ENCODE peak calls at places on chromosomes 16 and 17, in seven cellular contexts. One of them, this sample, is unnamed.

GRCh38 chr17:18257747-18258355 is 687 bp downstream of the FLII start:
- DNase-seq in HepG2: peak
- DNase-seq in K562: peak
- DNase-seq in H1: no peak
- DNase-seq in HCT116: no peak
- DNase-seq in GM12878: no peak
- DNase-seq in A549: peak
- DNase-seq in this sample: peak

GRCh38 chr17:10126554-10127493 is 71.6 kb downstream of the GAS7 start:
- DNase-seq in A549: no peak
- DNase-seq in H1: no peak
- DNase-seq in HCT116: no peak
- DNase-seq in HepG2: no peak
- DNase-seq in GM12878: no peak
- DNase-seq in K562: no peak
- DNase-seq in this sample: peak

GRCh38 chr16:84661418-84662060 is 13.2 kb downstream of the KLHL36 start:
- DNase-seq in K562: no peak
- DNase-seq in GM12878: no peak
- DNase-seq in HCT116: no peak
- DNase-seq in A549: no peak
- DNase-seq in H1: no peak
- DNase-seq in HepG2: no peak
- DNase-seq in this sample: no peak

GRCh38 chr17:80261895-80262279 is 1.2 kb downstream of the RNF213 start:
- DNase-seq in HCT116: no peak
- DNase-seq in K562: no peak
- DNase-seq in A549: no peak
- DNase-seq in GM12878: no peak
- DNase-seq in H1: no peak
- DNase-seq in HepG2: no peak
- DNase-seq in this sample: no peak

GRCh38 chr17:40552806-40553693 is 12.2 kb downstream of the CCR7 start:
- DNase-seq in HepG2: no peak
- DNase-seq in A549: no peak
- DNase-seq in H1: no peak
- DNase-seq in GM12878: no peak
- DNase-seq in K562: no peak
- DNase-seq in HCT116: no peak
- DNase-seq in this sample: no peak

GRCh38 chr16:49664221-49665215 is 191.4 kb downstream of the ZNF423 start:
- DNase-seq in A549: no peak
- DNase-seq in K562: no peak
- DNase-seq in HepG2: no peak
- DNase-seq in HCT116: no peak
- DNase-seq in GM12878: no peak
- DNase-seq in H1: no peak
- DNase-seq in this sample: no peak

GRCh38 chr16:23557779-23558330 is 328 bp downstream of the UBFD1 start:
- DNase-seq in A549: no peak
- DNase-seq in K562: no peak
- DNase-seq in H1: no peak
- DNase-seq in GM12878: no peak
- DNase-seq in HCT116: no peak
- DNase-seq in HepG2: peak
- DNase-seq in this sample: peak

GRCh38 chr17:43169561-43170139 is 1.4 kb upstream of the NBR1 start:
- DNase-seq in HCT116: no peak
- DNase-seq in HepG2: peak
- DNase-seq in K562: peak
- DNase-seq in A549: peak
- DNase-seq in H1: no peak
- DNase-seq in GM12878: no peak
- DNase-seq in this sample: peak

GRCh38 chr16:49489686-49490320 is 116.2 kb downstream of the C16orf78 start:
- DNase-seq in H1: no peak
- DNase-seq in K562: no peak
- DNase-seq in A549: no peak
- DNase-seq in HCT116: no peak
- DNase-seq in HepG2: no peak
- DNase-seq in GM12878: no peak
- DNase-seq in this sample: no peak

GRCh38 chr16:29784157-29784556 is 6.1 kb downstream of the ZG16 start:
- DNase-seq in A549: no peak
- DNase-seq in GM12878: no peak
- DNase-seq in HepG2: no peak
- DNase-seq in K562: no peak
- DNase-seq in HCT116: no peak
- DNase-seq in H1: no peak
- DNase-seq in this sample: no peak

GRCh38 chr16:52799149-52799548 is 252.2 kb upstream of the TOX3 start:
- DNase-seq in GM12878: no peak
- DNase-seq in HepG2: no peak
- DNase-seq in K562: no peak
- DNase-seq in H1: no peak
- DNase-seq in A549: no peak
- DNase-seq in HCT116: no peak
- DNase-seq in this sample: no peak

GRCh38 chr17:31733326-31733725 is 125.7 kb downstream of the COPRS start:
- DNase-seq in A549: no peak
- DNase-seq in K562: no peak
- DNase-seq in HCT116: no peak
- DNase-seq in H1: no peak
- DNase-seq in GM12878: no peak
- DNase-seq in HepG2: no peak
- DNase-seq in this sample: no peak

GRCh38 chr17:72797142-72797541 is 295.3 kb downstream of the SLC39A11 start:
- DNase-seq in GM12878: no peak
- DNase-seq in HCT116: no peak
- DNase-seq in HepG2: no peak
- DNase-seq in A549: no peak
- DNase-seq in K562: no peak
- DNase-seq in H1: no peak
- DNase-seq in this sample: no peak

GRCh38 chr17:8679136-8679535 is 48.6 kb upstream of the MYH10 start:
- DNase-seq in K562: no peak
- DNase-seq in HCT116: no peak
- DNase-seq in HepG2: no peak
- DNase-seq in H1: no peak
- DNase-seq in GM12878: no peak
- DNase-seq in A549: no peak
- DNase-seq in this sample: no peak

GRCh38 chr16:12188674-12189249 is 212.2 kb downstream of the SNX29 start:
- DNase-seq in A549: no peak
- DNase-seq in GM12878: no peak
- DNase-seq in K562: no peak
- DNase-seq in HepG2: no peak
- DNase-seq in H1: no peak
- DNase-seq in HCT116: no peak
- DNase-seq in this sample: no peak

GRCh38 chr17:61731330-61731729 is 132.0 kb downstream of the BRIP1 start:
- DNase-seq in H1: no peak
- DNase-seq in GM12878: no peak
- DNase-seq in A549: no peak
- DNase-seq in HCT116: no peak
- DNase-seq in K562: no peak
- DNase-seq in HepG2: no peak
- DNase-seq in this sample: peak

GRCh38 chr17:5325851-5326250 is 43.8 kb downstream of the RABEP1 start:
- DNase-seq in GM12878: no peak
- DNase-seq in HepG2: no peak
- DNase-seq in HCT116: no peak
- DNase-seq in K562: no peak
- DNase-seq in H1: no peak
- DNase-seq in A549: no peak
- DNase-seq in this sample: no peak

GRCh38 chr17:69819316-69820087 is 255.5 kb upstream of the KCNJ16 start:
- DNase-seq in GM12878: no peak
- DNase-seq in H1: no peak
- DNase-seq in A549: no peak
- DNase-seq in K562: no peak
- DNase-seq in HepG2: no peak
- DNase-seq in HCT116: no peak
- DNase-seq in this sample: peak

GRCh38 chr16:1258906-1259759 is 3.3 kb downstream of the TPSD1 start:
- DNase-seq in K562: peak
- DNase-seq in H1: no peak
- DNase-seq in HCT116: no peak
- DNase-seq in GM12878: no peak
- DNase-seq in HepG2: no peak
- DNase-seq in A549: no peak
- DNase-seq in this sample: no peak

GRCh38 chr17:36545465-36546417 is 1.0 kb downstream of the GGNBP2 start:
- DNase-seq in K562: peak
- DNase-seq in HCT116: peak
- DNase-seq in GM12878: peak
- DNase-seq in A549: peak
- DNase-seq in HepG2: peak
- DNase-seq in H1: peak
- DNase-seq in this sample: peak

GRCh38 chr17:36544049-36544319 is 735 bp upstream of the GGNBP2 start:
- DNase-seq in K562: no peak
- DNase-seq in HepG2: peak
- DNase-seq in GM12878: peak
- DNase-seq in A549: peak
- DNase-seq in H1: no peak
- DNase-seq in HCT116: no peak
- DNase-seq in this sample: peak

GRCh38 chr17:36542755-36543154 is 2.0 kb upstream of the GGNBP2 start:
- DNase-seq in K562: no peak
- DNase-seq in H1: no peak
- DNase-seq in HCT116: no peak
- DNase-seq in HepG2: no peak
- DNase-seq in GM12878: no peak
- DNase-seq in A549: no peak
- DNase-seq in this sample: no peak

GRCh38 chr17:36545093-36545464 is 360 bp downstream of the GGNBP2 start:
- DNase-seq in A549: peak
- DNase-seq in HCT116: no peak
- DNase-seq in H1: no peak
- DNase-seq in K562: no peak
- DNase-seq in HepG2: no peak
- DNase-seq in GM12878: no peak
- DNase-seq in this sample: no peak

GRCh38 chr17:36544320-36545092 is at the start of gene GGNBP2:
- DNase-seq in HCT116: peak
- DNase-seq in H1: peak
- DNase-seq in HepG2: peak
- DNase-seq in GM12878: peak
- DNase-seq in A549: peak
- DNase-seq in K562: peak
- DNase-seq in this sample: peak
- TF ChIP-seq CEBPB in HCT116: no peak
- TF ChIP-seq CEBPB in H1: no peak
- TF ChIP-seq CEBPB in HepG2: no peak
- TF ChIP-seq CEBPB in GM12878: no peak
- TF ChIP-seq CEBPB in A549: no peak
- TF ChIP-seq CEBPB in K562: no peak
- TF ChIP-seq CEBPB in this sample: no peak

GRCh38 chr17:49604314-49604869 is 28.7 kb downstream of the NXPH3 start:
- DNase-seq in HepG2: no peak
- DNase-seq in GM12878: no peak
- DNase-seq in H1: no peak
- DNase-seq in HCT116: no peak
- DNase-seq in K562: no peak
- DNase-seq in A549: no peak
- DNase-seq in this sample: no peak

GRCh38 chr17:49603238-49603637 is 27.6 kb downstream of the NXPH3 start:
- DNase-seq in GM12878: no peak
- DNase-seq in HCT116: no peak
- DNase-seq in K562: no peak
- DNase-seq in H1: no peak
- DNase-seq in A549: no peak
- DNase-seq in HepG2: no peak
- DNase-seq in this sample: no peak

GRCh38 chr17:49600949-49601348 is 25.3 kb downstream of the NXPH3 start:
- DNase-seq in K562: no peak
- DNase-seq in H1: no peak
- DNase-seq in HepG2: no peak
- DNase-seq in HCT116: no peak
- DNase-seq in A549: no peak
- DNase-seq in GM12878: no peak
- DNase-seq in this sample: no peak

GRCh38 chr17:49603720-49604119 is 28.0 kb downstream of the NXPH3 start:
- DNase-seq in GM12878: no peak
- DNase-seq in HCT116: no peak
- DNase-seq in K562: no peak
- DNase-seq in H1: no peak
- DNase-seq in A549: no peak
- DNase-seq in HepG2: no peak
- DNase-seq in this sample: no peak

GRCh38 chr17:49602783-49603182 is 27.1 kb downstream of the NXPH3 start:
- DNase-seq in GM12878: no peak
- DNase-seq in HepG2: no peak
- DNase-seq in A549: no peak
- DNase-seq in H1: no peak
- DNase-seq in HCT116: no peak
- DNase-seq in K562: no peak
- DNase-seq in this sample: no peak
- H3K27ac ChIP-seq in GM12878: no peak
- H3K27ac ChIP-seq in HepG2: no peak
- H3K27ac ChIP-seq in A549: no peak
- H3K27ac ChIP-seq in H1: no peak
- H3K27ac ChIP-seq in HCT116: no peak
- H3K27ac ChIP-seq in K562: no peak
- H3K27ac ChIP-seq in this sample: no peak

DNA sequence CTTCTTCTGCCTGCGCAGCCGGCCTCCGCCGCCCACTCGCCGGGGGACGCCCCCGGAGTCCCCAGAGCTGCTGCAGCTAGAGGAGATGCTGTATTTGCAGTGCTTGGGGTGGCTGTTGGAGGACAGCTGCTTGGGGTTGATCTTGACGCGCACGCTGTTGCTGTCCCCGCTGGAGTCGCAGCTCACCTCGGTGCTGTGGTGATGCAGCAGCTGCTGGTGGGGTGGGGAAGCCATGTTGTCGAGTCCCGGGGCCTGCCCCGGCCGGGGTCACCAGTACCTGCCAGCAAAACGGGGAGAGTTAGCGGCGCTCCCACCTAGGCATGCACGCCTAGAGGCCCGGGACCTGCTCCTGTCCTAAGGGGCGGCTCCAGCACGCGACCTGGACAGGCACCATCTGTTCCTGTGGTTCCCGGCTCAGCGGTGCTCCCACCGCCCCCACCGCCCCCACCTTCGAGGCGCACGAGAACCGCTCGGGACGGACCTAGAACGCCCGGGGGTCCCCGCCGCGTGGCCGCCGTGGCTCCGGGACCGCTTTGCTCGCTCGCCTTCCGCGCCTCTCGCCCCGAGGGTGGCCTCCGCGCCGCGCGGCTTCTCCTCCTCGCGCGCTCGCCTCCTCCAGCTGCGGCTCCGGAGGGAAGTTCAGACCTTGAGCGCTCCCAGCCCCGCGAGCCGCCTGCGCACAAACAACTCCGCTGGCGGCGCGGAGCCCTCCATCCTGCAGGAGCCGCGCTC is 867 bp downstream of the ADCY9 start:
- DNase-seq in HCT116: no peak
- DNase-seq in GM12878: no peak
- DNase-seq in H1: peak
- DNase-seq in A549: peak
- DNase-seq in HepG2: no peak
- DNase-seq in K562: peak
- DNase-seq in this sample: peak
- TF ChIP-seq CEBPB in HCT116: no peak
- TF ChIP-seq CEBPB in GM12878: no peak
- TF ChIP-seq CEBPB in H1: no peak
- TF ChIP-seq CEBPB in A549: no peak
- TF ChIP-seq CEBPB in HepG2: no peak
- TF ChIP-seq CEBPB in K562: no peak
- TF ChIP-seq CEBPB in this sample: no peak

GRCh38 chr17:29148790-29149430 is 31.3 kb downstream of the MYO18A start:
- DNase-seq in H1: peak
- DNase-seq in GM12878: peak
- DNase-seq in HCT116: peak
- DNase-seq in HepG2: peak
- DNase-seq in A549: peak
- DNase-seq in K562: peak
- DNase-seq in this sample: peak
- H3K27ac ChIP-seq in H1: no peak
- H3K27ac ChIP-seq in GM12878: peak
- H3K27ac ChIP-seq in HCT116: peak
- H3K27ac ChIP-seq in HepG2: peak
- H3K27ac ChIP-seq in A549: peak
- H3K27ac ChIP-seq in K562: peak
- H3K27ac ChIP-seq in this sample: peak